ENCODE peak calls at places on chromosomes 5 and 9, in four cellular contexts. A is ovary, B is aorta, T is OCI-LY7. H is an unnamed sample.

GRCh38 chr9:108296056-108296455 is 559.7 kb downstream of the ACTL7B start:
- DNase-seq in A (no peak), B (no peak), T (no peak), H (peak)

GRCh38 chr5:56319281-56320242 is 86.4 kb upstream of the ANKRD55 start:
- DNase-seq in A (no peak), B (no peak), T (no peak), H (peak)

GRCh38 chr5:133274597-133274935 is 222.8 kb downstream of the HSPA4 start:
- DNase-seq in A (no peak), B (no peak), T (no peak), H (no peak)

GRCh38 chr5:67921004-67921601 is 294.5 kb upstream of the PIK3R1 start:
- DNase-seq in A (no peak), B (no peak), T (no peak), H (no peak)

GRCh38 chr5:76499528-76500161 is 96.6 kb downstream of the IQGAP2 start:
- DNase-seq in A (no peak), B (no peak), T (no peak), H (no peak)

GRCh38 chr5:107380654-107381053 is 290.1 kb downstream of the EFNA5 start:
- DNase-seq in A (no peak), B (no peak), T (no peak), H (no peak)

GRCh38 chr5:167688731-167689130 is 602.7 kb upstream of the WWC1 start:
- DNase-seq in A (no peak), B (no peak), T (no peak), H (no peak)

GRCh38 chr5:61319388-61320146 is 12.5 kb upstream of the ZSWIM6 start:
- DNase-seq in A (no peak), B (no peak), T (peak), H (no peak)

GRCh38 chr5:81424728-81425127 is 30.8 kb upstream of the ACOT12 start:
- DNase-seq in A (no peak), B (no peak), T (no peak), H (peak)

GRCh38 chr5:43231977-43232376 is 40.0 kb downstream of the NIM1K start:
- DNase-seq in A (no peak), B (no peak), T (peak), H (no peak)

GRCh38 chr9:133569109-133569785 is 34.7 kb downstream of the ADAMTSL2 start:
- DNase-seq in A (no peak), B (no peak), T (no peak), H (no peak)

GRCh38 chr9:112378441-112379176 is 1.3 kb upstream of the HSDL2 start:
- DNase-seq in A (no peak), B (no peak), T (no peak), H (no peak)

GRCh38 chr5:128632264-128632663 is 94.2 kb upstream of the FBN2 start:
- DNase-seq in A (no peak), B (no peak), T (no peak), H (no peak)

GRCh38 chr5:109045710-109046109 is 298.0 kb downstream of the FER start:
- DNase-seq in A (no peak), B (no peak), T (no peak), H (no peak)

GRCh38 chr5:157471709-157472108 is 11.7 kb downstream of the NIPAL4 start:
- DNase-seq in A (no peak), B (no peak), T (peak), H (no peak)

GRCh38 chr9:38687389-38687842 is 32.5 kb downstream of the FAM240B start:
- DNase-seq in A (peak), B (peak), T (no peak), H (no peak)

GRCh38 chr9:33320568-33321261 is 30.4 kb downstream of the NFX1 start:
- DNase-seq in A (no peak), B (no peak), T (no peak), H (peak)

GRCh38 chr9:84827248-84827786 is 157.8 kb downstream of the NTRK2 start:
- DNase-seq in A (no peak), B (no peak), T (no peak), H (no peak)

GRCh38 chr5:75091597-75091996 is 39.2 kb upstream of the GCNT4 start:
- DNase-seq in A (no peak), B (no peak), T (no peak), H (no peak)

GRCh38 chr9:17623965-17624364 is 45.1 kb downstream of the SH3GL2 start:
- DNase-seq in A (no peak), B (no peak), T (no peak), H (no peak)

GRCh38 chr5:171420429-171421231 is 1.2 kb downstream of the FGF18 start:
- DNase-seq in A (peak), B (peak), T (no peak), H (peak)

GRCh38 chr9:107462691-107463090 is 26.9 kb downstream of the KLF4 start:
- DNase-seq in A (no peak), B (no peak), T (no peak), H (no peak)

DNA sequence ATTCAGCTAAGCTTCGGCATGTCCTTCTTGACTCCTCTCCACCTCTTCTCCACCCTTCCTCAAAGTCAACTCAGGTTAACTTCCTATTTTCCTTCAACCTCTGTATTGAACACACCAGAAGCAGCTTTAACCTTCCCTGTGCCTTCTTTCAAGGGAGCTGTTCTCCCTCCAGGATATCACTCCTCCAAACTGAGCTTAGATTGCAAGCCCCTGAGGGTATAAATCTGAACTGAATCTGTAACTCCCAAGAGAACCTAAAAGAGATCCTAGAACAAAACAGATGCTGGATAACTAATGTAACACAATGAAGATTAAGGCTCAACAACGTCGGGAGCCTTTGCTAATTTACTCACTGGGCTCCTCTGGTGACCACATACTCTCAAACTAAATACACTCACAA is 1.1 kb downstream of the SLCO4C1 start:
- DNase-seq in A (no peak), B (no peak), T (no peak), H (no peak)
- H3K4me3 ChIP-seq in A (no peak), B (no peak), T (no peak), H (no peak)

DNA sequence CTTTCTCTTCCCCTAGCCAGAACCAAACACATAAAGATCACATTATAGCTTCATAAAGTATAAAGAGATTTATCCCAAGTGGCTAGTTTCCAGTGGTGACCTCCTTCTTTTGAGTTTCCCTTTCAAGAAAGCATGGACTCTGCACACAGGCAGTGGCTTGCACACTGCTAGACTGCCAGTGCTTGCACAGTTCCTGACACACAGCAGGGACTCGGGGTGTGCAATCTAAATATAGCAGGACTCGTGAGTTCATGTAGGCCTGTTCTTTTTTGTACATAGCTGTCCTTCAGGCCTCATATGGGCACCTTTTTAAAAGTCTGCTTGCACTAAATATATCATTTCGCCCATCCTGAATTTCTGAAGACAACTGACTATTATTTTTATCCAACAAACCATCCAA is 308.6 kb downstream of the FBXL7 start:
- DNase-seq in A (no peak), B (no peak), T (no peak), H (no peak)
- H3K27ac ChIP-seq in A (no peak), B (no peak), T (no peak), H (no peak)

DNA sequence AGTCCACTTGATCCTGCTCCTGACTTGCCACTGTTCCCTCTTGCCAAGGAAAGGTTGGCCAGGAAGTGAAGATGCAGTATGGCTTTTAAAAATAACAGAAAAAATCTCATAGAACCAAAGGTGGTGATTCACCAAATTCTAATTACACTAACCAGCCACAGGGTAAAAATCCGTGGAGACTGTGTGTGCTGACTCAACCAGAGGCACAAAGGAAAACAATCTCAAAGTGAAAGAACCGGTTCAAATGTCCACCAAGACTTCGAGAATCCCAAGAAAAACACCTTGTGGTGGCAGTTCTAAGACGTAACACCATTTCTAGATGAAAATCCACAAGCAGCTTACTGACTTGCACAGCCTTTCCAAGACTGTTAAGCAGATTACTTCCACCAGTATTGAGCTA is 279.1 kb downstream of the TLE1 start:
- DNase-seq in A (no peak), B (no peak), T (no peak), H (peak)
- H3K4me3 ChIP-seq in A (no peak), B (no peak), T (no peak), H (peak)

GRCh38 chr9:136314056-136314416 is 10.1 kb upstream of the CCDC187 start:
- DNase-seq in A (no peak), B (no peak), T (no peak), H (no peak)
- H3K27ac ChIP-seq in A (no peak), B (no peak), T (no peak), H (no peak)

GRCh38 chr5:963673-964531 is 44.7 kb upstream of the NKD2 start:
- DNase-seq in A (no peak), B (no peak), T (no peak), H (peak)
- H3K4me3 ChIP-seq in A (no peak), B (no peak), T (no peak), H (no peak)

DNA sequence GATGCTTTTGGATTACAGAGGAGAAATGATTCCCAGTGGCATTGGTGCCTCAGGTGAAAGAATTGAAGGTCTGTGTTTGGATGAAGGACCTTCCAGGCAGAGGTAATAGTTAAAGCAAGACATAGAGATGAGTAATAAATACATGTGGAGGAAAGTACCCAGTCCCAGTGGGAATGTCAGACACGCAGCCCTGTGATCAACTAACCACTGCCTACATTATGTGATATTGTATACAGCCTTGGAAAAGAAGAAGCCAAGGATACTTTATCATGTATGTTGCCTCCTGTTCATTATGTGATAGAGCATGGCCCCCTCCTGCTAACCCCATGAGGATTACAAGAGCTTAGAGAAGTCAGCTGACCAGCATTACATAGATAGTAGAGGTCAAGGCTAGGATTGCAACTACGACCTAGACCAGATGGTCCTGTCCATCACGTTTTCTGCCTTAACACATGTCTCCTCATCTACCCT is 497.0 kb upstream of the TNC start:
- DNase-seq in A (no peak), B (no peak), T (no peak), H (no peak)
- H3K27ac ChIP-seq in A (no peak), B (no peak), T (no peak), H (peak)

GRCh38 chr9:137441935-137442321 is 771 bp upstream of the ENTPD8 start:
- DNase-seq in A (no peak), B (no peak), T (no peak), H (no peak)
- H3K4me3 ChIP-seq in A (no peak), B (no peak), T (no peak), H (no peak)

DNA sequence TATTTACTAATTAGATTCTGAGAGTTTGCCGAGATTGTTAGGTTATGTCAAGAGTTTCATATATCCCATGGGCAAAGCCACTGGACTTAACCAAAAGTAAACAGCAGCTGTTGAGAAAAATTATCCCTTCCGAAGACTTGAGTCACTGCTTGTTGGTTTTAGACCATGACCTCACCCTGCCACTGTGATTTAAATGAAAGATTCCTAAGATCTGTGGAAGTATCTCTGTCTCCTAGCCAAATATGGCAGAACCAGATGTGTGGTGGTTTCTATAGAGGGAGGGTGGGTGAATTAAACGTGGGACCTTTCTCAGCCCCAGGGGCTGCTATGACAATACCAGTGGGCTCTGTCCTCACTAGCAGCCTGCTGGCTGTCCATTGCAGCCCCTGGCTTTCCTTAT is 19.3 kb downstream of the DMRT3 start:
- DNase-seq in A (no peak), B (no peak), T (no peak), H (no peak)
- H3K27ac ChIP-seq in A (no peak), B (no peak), T (no peak), H (no peak)

DNA sequence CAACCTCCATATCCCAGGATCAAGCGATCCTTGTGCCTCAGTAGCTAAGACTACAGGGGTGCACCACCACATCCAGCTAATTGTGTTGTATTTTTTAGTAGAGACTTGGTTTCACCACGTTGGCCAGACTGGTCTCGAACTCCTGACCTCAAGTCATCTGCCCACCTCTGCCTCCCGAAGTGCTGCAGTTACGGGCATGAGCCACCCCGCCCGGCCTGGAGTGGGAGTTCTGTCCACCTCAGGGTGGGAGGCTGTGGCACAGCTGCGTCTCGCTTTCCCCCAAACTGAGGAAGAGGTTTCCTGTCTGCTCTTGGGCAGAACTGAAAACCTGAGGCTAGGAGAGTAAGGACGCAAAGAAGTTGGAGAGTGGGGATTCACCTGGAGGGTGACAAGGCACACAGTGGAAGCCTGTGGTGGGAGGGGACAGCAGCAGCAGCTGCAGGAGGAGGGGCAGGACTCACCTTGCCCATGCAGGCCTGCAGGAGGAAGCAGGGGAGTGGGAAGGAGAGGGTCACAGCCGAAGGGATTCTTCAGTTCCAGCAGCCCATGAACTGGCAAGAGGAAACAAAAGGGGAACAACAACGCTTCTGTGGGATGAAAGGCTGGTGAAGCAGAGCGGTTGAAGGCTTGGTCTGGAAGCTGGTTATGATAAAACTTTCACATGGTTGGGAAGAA is 181.4 kb downstream of the GAS1 start:
- DNase-seq in A (no peak), B (no peak), T (no peak), H (no peak)
- H3K4me3 ChIP-seq in A (no peak), B (no peak), T (no peak), H (no peak)

GRCh38 chr9:127970401-127971313 is 10.1 kb downstream of the EEIG1 start:
- DNase-seq in A (no peak), B (no peak), T (peak), H (no peak)
- H3K27ac ChIP-seq in A (no peak), B (no peak), T (peak), H (no peak)

H was measured in AG04450.